ENCODE peak calls at places on chromosomes 1 and 21, in four cellular contexts. T, C, O and M are unnamed samples. For H3K27me3, the result is how much of the 10 kb centered on the place peaks cover.

GRCh38 chr1:61143821-61144220 is 61.5 kb downstream of the NFIA start:
- DNase-seq in T (no peak), C (no peak), O (no peak), M (peak)

GRCh38 chr1:199226163-199226562 is 587.3 kb downstream of the PTPRC start:
- DNase-seq in T (no peak), C (no peak), O (peak), M (no peak)

GRCh38 chr1:176436251-176436650 is 26.7 kb upstream of the PAPPA2 start:
- DNase-seq in T (no peak), C (no peak), O (no peak), M (no peak)

GRCh38 chr1:54985556-54985955 is 5.1 kb downstream of the TMEM61 start:
- DNase-seq in T (no peak), C (no peak), O (no peak), M (no peak)

GRCh38 chr1:39489567-39490239 is 1.7 kb upstream of the BMP8A start:
- DNase-seq in T (no peak), C (no peak), O (no peak), M (no peak)

GRCh38 chr1:198496216-198497143 is 44.0 kb downstream of the ATP6V1G3 start:
- DNase-seq in T (no peak), C (no peak), O (no peak), M (no peak)

GRCh38 chr1:162703708-162704107 is 71.4 kb downstream of the DDR2 start:
- DNase-seq in T (no peak), C (no peak), O (no peak), M (no peak)

GRCh38 chr1:50368179-50369007 is 54.9 kb downstream of the DMRTA2 start:
- DNase-seq in T (no peak), C (peak), O (no peak), M (no peak)

GRCh38 chr1:3616861-3617260 is 5.6 kb upstream of the MEGF6 start:
- DNase-seq in T (no peak), C (no peak), O (no peak), M (no peak)

GRCh38 chr1:18001725-18002124 is 105.9 kb upstream of the IGSF21 start:
- DNase-seq in T (no peak), C (no peak), O (no peak), M (no peak)

GRCh38 chr1:84103197-84103992 is 40.7 kb upstream of the PRKACB start:
- DNase-seq in T (no peak), C (peak), O (no peak), M (peak)

GRCh38 chr1:162026906-162027305 is 3.2 kb upstream of the OLFML2B start:
- DNase-seq in T (no peak), C (no peak), O (no peak), M (no peak)

GRCh38 chr1:226121049-226121586 is 58.6 kb downstream of the H3-3A start:
- DNase-seq in T (no peak), C (no peak), O (no peak), M (no peak)
- H3K4me3 ChIP-seq in T (peak), C (peak), O (peak), M (peak)

DNA sequence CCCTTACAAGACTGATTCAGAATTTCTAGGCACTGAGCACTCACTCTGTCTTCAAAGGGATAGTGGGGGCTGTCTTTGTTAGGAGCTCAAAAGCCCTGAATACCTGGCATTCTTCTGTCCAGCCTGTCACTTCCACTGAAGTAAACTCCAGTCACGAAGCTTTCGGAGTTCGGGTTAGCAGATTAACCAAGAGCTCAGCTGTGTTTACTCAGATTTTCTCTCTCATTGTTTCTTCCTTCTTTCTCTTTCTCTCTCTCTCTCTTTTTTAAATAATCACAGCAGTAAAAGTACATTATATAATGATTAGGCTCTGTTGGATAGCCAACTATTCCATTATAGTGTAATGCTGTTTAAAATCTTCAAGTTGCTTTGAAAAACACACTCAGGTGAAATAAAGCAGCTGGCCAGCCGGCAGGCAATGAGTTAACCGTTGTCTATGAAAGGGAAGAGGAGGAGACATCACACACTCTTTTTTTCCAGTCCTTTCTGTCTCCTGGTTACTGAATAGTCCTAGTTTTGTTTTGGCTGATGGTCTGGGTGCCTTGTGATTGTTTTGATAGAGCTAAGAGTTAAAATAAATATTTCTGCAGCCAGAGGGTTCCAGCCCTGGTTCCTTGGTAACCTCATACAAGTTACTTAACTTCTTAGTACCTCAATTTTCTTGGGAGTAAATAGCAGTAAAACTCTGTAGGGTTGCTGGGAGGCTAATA is 89.8 kb downstream of the ADSS2 start:
- DNase-seq in T (peak), C (peak), O (no peak), M (peak)
- TF ChIP-seq SUZ12 in T (no peak), C (no peak), O (no peak), M (no peak)

DNA sequence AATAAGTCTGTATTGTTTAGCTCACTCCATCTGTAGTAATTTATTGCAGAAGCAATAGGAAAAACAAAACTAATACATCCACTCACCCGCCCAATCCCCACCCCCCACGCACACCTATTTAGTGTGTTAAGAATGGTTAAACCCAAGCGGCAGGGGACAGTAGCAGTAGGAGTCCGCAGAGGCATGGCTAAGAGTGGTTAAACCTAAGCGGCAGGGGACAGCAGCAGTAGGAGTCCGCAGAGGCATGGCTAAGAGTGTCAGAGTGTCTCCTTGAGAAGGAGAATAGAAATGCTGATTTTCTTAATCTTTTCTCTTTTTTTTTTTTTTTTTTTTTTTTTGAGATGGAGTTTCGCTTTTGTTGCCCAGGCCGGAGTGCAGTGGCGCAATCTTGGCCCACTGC is 34.8 kb upstream of the TMPRSS2 start:
- DNase-seq in T (no peak), C (no peak), O (no peak), M (peak)
- H3K27me3 ChIP-seq in T (under half), C (under half), O (under half), M (under half)

DNA sequence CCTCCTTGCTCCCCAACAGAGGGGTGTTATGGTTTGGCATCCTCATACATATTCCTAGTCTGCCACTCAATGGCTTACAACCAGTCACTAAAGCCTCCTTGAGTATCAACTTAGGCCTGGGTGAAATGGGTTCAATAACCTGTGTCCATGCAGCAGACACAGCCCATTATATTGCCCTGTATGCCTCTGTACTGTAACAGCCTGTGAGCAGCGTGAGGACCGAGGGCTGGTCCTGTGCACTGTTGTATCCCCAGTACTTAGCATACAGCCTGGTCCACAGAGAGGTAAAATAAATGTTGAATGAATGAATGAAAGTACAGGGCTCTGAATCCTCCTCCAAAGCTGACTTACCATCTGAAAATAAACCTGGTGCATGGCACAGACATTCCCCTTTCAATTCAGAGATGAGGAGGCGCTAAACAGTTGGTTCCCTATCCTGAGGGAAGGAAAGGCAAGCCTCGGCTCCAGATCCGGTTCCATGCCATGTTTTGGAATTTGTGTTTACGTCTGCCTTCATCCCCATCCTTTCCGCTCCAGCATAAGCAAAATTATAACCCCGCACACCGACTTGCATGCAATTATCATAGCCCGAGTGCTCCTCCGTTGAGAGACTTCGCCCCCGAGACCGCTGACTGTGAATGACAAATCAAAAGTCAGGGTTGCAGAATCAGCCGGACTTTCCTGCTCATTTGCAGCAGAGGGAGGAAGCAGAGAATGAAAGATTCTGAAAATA is 45.0 kb upstream of the DNAJC6 start:
- DNase-seq in T (no peak), C (no peak), O (no peak), M (no peak)
- H3K4me3 ChIP-seq in T (peak), C (no peak), O (no peak), M (peak)

DNA sequence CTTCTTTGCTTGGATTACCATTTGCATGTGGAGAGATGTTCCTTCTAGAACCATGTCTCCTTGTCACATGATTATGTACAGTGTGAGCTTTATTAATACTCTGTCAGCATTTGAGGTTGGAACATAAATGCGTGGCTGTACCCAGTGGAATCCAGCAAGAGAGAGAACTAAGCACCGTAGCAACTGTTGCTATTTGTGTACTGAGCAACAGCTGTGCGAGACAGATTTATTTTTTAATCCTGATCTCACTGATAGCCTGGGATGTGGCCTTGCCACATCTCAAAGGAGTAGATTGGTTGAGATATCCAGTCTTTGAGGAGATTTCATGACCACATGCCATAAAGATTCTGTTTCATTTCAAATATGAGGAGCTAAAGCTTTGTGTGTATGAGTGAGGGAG is 43.4 kb downstream of the KIF1B start:
- DNase-seq in T (no peak), C (no peak), O (no peak), M (no peak)
- TF ChIP-seq SUZ12 in T (no peak), C (no peak), O (no peak), M (no peak)